ENCODE peak calls at places on chromosome 6, in eight cellular contexts. One of them, this sample, is unnamed.

GRCh38 chr6:98581725-98582124 is 252.6 kb upstream of the POU3F2 start:
- DNase-seq in Peyer's patch: no peak
- DNase-seq in sciatic nerve: no peak
- DNase-seq in dermis microvascular lymphatic vessel endothelial cell: no peak
- DNase-seq in stimulated activated effector memory CD8-positive, alpha-beta T cell treated with anti-CD3 and anti-CD28 coated beads, Interleukin-12 subunit alpha, Interleukin-12 subunit beta, amount 100 ng/mL, for 72 hours: no peak
- DNase-seq in right atrium auricular region: no peak
- DNase-seq in brain microvascular endothelial cell: no peak
- DNase-seq in pancreas: no peak
- DNase-seq in this sample: no peak

GRCh38 chr6:125670586-125670985 is 78.8 kb upstream of the HEY2 start:
- DNase-seq in dermis microvascular lymphatic vessel endothelial cell: no peak
- DNase-seq in sciatic nerve: no peak
- DNase-seq in stimulated activated effector memory CD8-positive, alpha-beta T cell treated with anti-CD3 and anti-CD28 coated beads, Interleukin-12 subunit alpha, Interleukin-12 subunit beta, amount 100 ng/mL, for 72 hours: no peak
- DNase-seq in pancreas: no peak
- DNase-seq in right atrium auricular region: no peak
- DNase-seq in Peyer's patch: no peak
- DNase-seq in brain microvascular endothelial cell: peak; percentile 18
- DNase-seq in this sample: no peak

GRCh38 chr6:75546401-75546800 is 52.8 kb upstream of the FILIP1 start:
- DNase-seq in right atrium auricular region: no peak
- DNase-seq in dermis microvascular lymphatic vessel endothelial cell: peak; percentile 30
- DNase-seq in brain microvascular endothelial cell: no peak
- DNase-seq in stimulated activated effector memory CD8-positive, alpha-beta T cell treated with anti-CD3 and anti-CD28 coated beads, Interleukin-12 subunit alpha, Interleukin-12 subunit beta, amount 100 ng/mL, for 72 hours: no peak
- DNase-seq in pancreas: no peak
- DNase-seq in sciatic nerve: no peak
- DNase-seq in Peyer's patch: no peak
- DNase-seq in this sample: no peak

GRCh38 chr6:15626160-15626559 is 36.7 kb downstream of the DTNBP1 start:
- DNase-seq in right atrium auricular region: no peak
- DNase-seq in sciatic nerve: no peak
- DNase-seq in stimulated activated effector memory CD8-positive, alpha-beta T cell treated with anti-CD3 and anti-CD28 coated beads, Interleukin-12 subunit alpha, Interleukin-12 subunit beta, amount 100 ng/mL, for 72 hours: no peak
- DNase-seq in dermis microvascular lymphatic vessel endothelial cell: no peak
- DNase-seq in pancreas: no peak
- DNase-seq in Peyer's patch: no peak
- DNase-seq in brain microvascular endothelial cell: no peak
- DNase-seq in this sample: no peak

GRCh38 chr6:11050735-11051134 is 6.6 kb upstream of the ELOVL2 start:
- DNase-seq in stimulated activated effector memory CD8-positive, alpha-beta T cell treated with anti-CD3 and anti-CD28 coated beads, Interleukin-12 subunit alpha, Interleukin-12 subunit beta, amount 100 ng/mL, for 72 hours: no peak
- DNase-seq in Peyer's patch: no peak
- DNase-seq in right atrium auricular region: no peak
- DNase-seq in dermis microvascular lymphatic vessel endothelial cell: peak; percentile 21
- DNase-seq in brain microvascular endothelial cell: peak; percentile 68
- DNase-seq in pancreas: no peak
- DNase-seq in sciatic nerve: no peak
- DNase-seq in this sample: no peak

GRCh38 chr6:14919038-14919437 is 326.8 kb upstream of the JARID2 start:
- DNase-seq in dermis microvascular lymphatic vessel endothelial cell: no peak
- DNase-seq in brain microvascular endothelial cell: no peak
- DNase-seq in sciatic nerve: no peak
- DNase-seq in right atrium auricular region: no peak
- DNase-seq in stimulated activated effector memory CD8-positive, alpha-beta T cell treated with anti-CD3 and anti-CD28 coated beads, Interleukin-12 subunit alpha, Interleukin-12 subunit beta, amount 100 ng/mL, for 72 hours: no peak
- DNase-seq in Peyer's patch: no peak
- DNase-seq in pancreas: no peak
- DNase-seq in this sample: no peak

GRCh38 chr6:15598273-15598778 is 64.5 kb downstream of the DTNBP1 start:
- DNase-seq in brain microvascular endothelial cell: no peak
- DNase-seq in right atrium auricular region: no peak
- DNase-seq in sciatic nerve: no peak
- DNase-seq in pancreas: no peak
- DNase-seq in dermis microvascular lymphatic vessel endothelial cell: no peak
- DNase-seq in Peyer's patch: no peak
- DNase-seq in stimulated activated effector memory CD8-positive, alpha-beta T cell treated with anti-CD3 and anti-CD28 coated beads, Interleukin-12 subunit alpha, Interleukin-12 subunit beta, amount 100 ng/mL, for 72 hours: no peak
- DNase-seq in this sample: no peak

GRCh38 chr6:121522265-121522664 is 86.8 kb downstream of the GJA1 start:
- DNase-seq in dermis microvascular lymphatic vessel endothelial cell: peak; percentile 99
- DNase-seq in brain microvascular endothelial cell: peak; percentile 98
- DNase-seq in pancreas: no peak
- DNase-seq in stimulated activated effector memory CD8-positive, alpha-beta T cell treated with anti-CD3 and anti-CD28 coated beads, Interleukin-12 subunit alpha, Interleukin-12 subunit beta, amount 100 ng/mL, for 72 hours: no peak
- DNase-seq in Peyer's patch: no peak
- DNase-seq in right atrium auricular region: no peak
- DNase-seq in sciatic nerve: no peak
- DNase-seq in this sample: no peak

GRCh38 chr6:113855500-113856010 is 1.6 kb upstream of the MARCKS start:
- DNase-seq in Peyer's patch: peak; percentile 31
- DNase-seq in stimulated activated effector memory CD8-positive, alpha-beta T cell treated with anti-CD3 and anti-CD28 coated beads, Interleukin-12 subunit alpha, Interleukin-12 subunit beta, amount 100 ng/mL, for 72 hours: no peak
- DNase-seq in sciatic nerve: peak; percentile 65
- DNase-seq in dermis microvascular lymphatic vessel endothelial cell: no peak
- DNase-seq in right atrium auricular region: no peak
- DNase-seq in pancreas: no peak
- DNase-seq in brain microvascular endothelial cell: no peak
- DNase-seq in this sample: peak; percentile 8

GRCh38 chr6:145863396-145863795 is 48.8 kb upstream of the FBXO30 start:
- DNase-seq in dermis microvascular lymphatic vessel endothelial cell: no peak
- DNase-seq in Peyer's patch: no peak
- DNase-seq in brain microvascular endothelial cell: no peak
- DNase-seq in pancreas: no peak
- DNase-seq in right atrium auricular region: no peak
- DNase-seq in sciatic nerve: no peak
- DNase-seq in stimulated activated effector memory CD8-positive, alpha-beta T cell treated with anti-CD3 and anti-CD28 coated beads, Interleukin-12 subunit alpha, Interleukin-12 subunit beta, amount 100 ng/mL, for 72 hours: no peak
- DNase-seq in this sample: no peak

GRCh38 chr6:149482542-149483261 is 2.1 kb downstream of the ZC3H12D start:
- DNase-seq in dermis microvascular lymphatic vessel endothelial cell: no peak
- DNase-seq in Peyer's patch: peak; percentile 62
- DNase-seq in stimulated activated effector memory CD8-positive, alpha-beta T cell treated with anti-CD3 and anti-CD28 coated beads, Interleukin-12 subunit alpha, Interleukin-12 subunit beta, amount 100 ng/mL, for 72 hours: no peak
- DNase-seq in sciatic nerve: no peak
- DNase-seq in brain microvascular endothelial cell: no peak
- DNase-seq in right atrium auricular region: no peak
- DNase-seq in pancreas: no peak
- DNase-seq in this sample: no peak

GRCh38 chr6:39844866-39845265 is 52.7 kb downstream of the DAAM2 start:
- DNase-seq in dermis microvascular lymphatic vessel endothelial cell: no peak
- DNase-seq in Peyer's patch: no peak
- DNase-seq in pancreas: no peak
- DNase-seq in stimulated activated effector memory CD8-positive, alpha-beta T cell treated with anti-CD3 and anti-CD28 coated beads, Interleukin-12 subunit alpha, Interleukin-12 subunit beta, amount 100 ng/mL, for 72 hours: no peak
- DNase-seq in sciatic nerve: no peak
- DNase-seq in right atrium auricular region: no peak
- DNase-seq in brain microvascular endothelial cell: no peak
- DNase-seq in this sample: no peak

GRCh38 chr6:96899019-96899418 is 1.3 kb upstream of the NDUFAF4 start:
- DNase-seq in right atrium auricular region: no peak
- DNase-seq in stimulated activated effector memory CD8-positive, alpha-beta T cell treated with anti-CD3 and anti-CD28 coated beads, Interleukin-12 subunit alpha, Interleukin-12 subunit beta, amount 100 ng/mL, for 72 hours: no peak
- DNase-seq in Peyer's patch: no peak
- DNase-seq in sciatic nerve: no peak
- DNase-seq in brain microvascular endothelial cell: peak; percentile 44
- DNase-seq in pancreas: no peak
- DNase-seq in dermis microvascular lymphatic vessel endothelial cell: peak; percentile 59
- DNase-seq in this sample: no peak

GRCh38 chr6:85449388-85449817 is 480 bp upstream of the NT5E start:
- DNase-seq in right atrium auricular region: no peak
- DNase-seq in sciatic nerve: no peak
- DNase-seq in pancreas: no peak
- DNase-seq in dermis microvascular lymphatic vessel endothelial cell: peak; percentile 37
- DNase-seq in brain microvascular endothelial cell: peak; percentile 85
- DNase-seq in stimulated activated effector memory CD8-positive, alpha-beta T cell treated with anti-CD3 and anti-CD28 coated beads, Interleukin-12 subunit alpha, Interleukin-12 subunit beta, amount 100 ng/mL, for 72 hours: no peak
- DNase-seq in Peyer's patch: peak; percentile 66
- DNase-seq in this sample: peak; percentile 35

GRCh38 chr6:12592634-12593033 is 123.9 kb upstream of the PHACTR1 start:
- DNase-seq in sciatic nerve: no peak
- DNase-seq in stimulated activated effector memory CD8-positive, alpha-beta T cell treated with anti-CD3 and anti-CD28 coated beads, Interleukin-12 subunit alpha, Interleukin-12 subunit beta, amount 100 ng/mL, for 72 hours: no peak
- DNase-seq in pancreas: no peak
- DNase-seq in right atrium auricular region: no peak
- DNase-seq in Peyer's patch: no peak
- DNase-seq in brain microvascular endothelial cell: no peak
- DNase-seq in dermis microvascular lymphatic vessel endothelial cell: peak; percentile 85
- DNase-seq in this sample: no peak

GRCh38 chr6:27825025-27825823 is 87.0 kb downstream of the OR2B2 start:
- DNase-seq in pancreas: no peak
- DNase-seq in brain microvascular endothelial cell: no peak
- DNase-seq in right atrium auricular region: no peak
- DNase-seq in sciatic nerve: no peak
- DNase-seq in dermis microvascular lymphatic vessel endothelial cell: peak; percentile 24
- DNase-seq in stimulated activated effector memory CD8-positive, alpha-beta T cell treated with anti-CD3 and anti-CD28 coated beads, Interleukin-12 subunit alpha, Interleukin-12 subunit beta, amount 100 ng/mL, for 72 hours: no peak
- DNase-seq in Peyer's patch: no peak
- DNase-seq in this sample: no peak

GRCh38 chr6:40779399-40779798 is 192.2 kb upstream of the LRFN2 start:
- DNase-seq in stimulated activated effector memory CD8-positive, alpha-beta T cell treated with anti-CD3 and anti-CD28 coated beads, Interleukin-12 subunit alpha, Interleukin-12 subunit beta, amount 100 ng/mL, for 72 hours: no peak
- DNase-seq in brain microvascular endothelial cell: peak; percentile 57
- DNase-seq in sciatic nerve: no peak
- DNase-seq in pancreas: no peak
- DNase-seq in Peyer's patch: no peak
- DNase-seq in dermis microvascular lymphatic vessel endothelial cell: peak; percentile 63
- DNase-seq in right atrium auricular region: no peak
- DNase-seq in this sample: no peak

GRCh38 chr6:18562726-18563125 is 175.6 kb downstream of the RNF144B start:
- DNase-seq in dermis microvascular lymphatic vessel endothelial cell: no peak
- DNase-seq in stimulated activated effector memory CD8-positive, alpha-beta T cell treated with anti-CD3 and anti-CD28 coated beads, Interleukin-12 subunit alpha, Interleukin-12 subunit beta, amount 100 ng/mL, for 72 hours: no peak
- DNase-seq in Peyer's patch: no peak
- DNase-seq in brain microvascular endothelial cell: no peak
- DNase-seq in sciatic nerve: no peak
- DNase-seq in right atrium auricular region: no peak
- DNase-seq in pancreas: no peak
- DNase-seq in this sample: no peak

GRCh38 chr6:19472168-19472567 is 365.0 kb upstream of the ID4 start:
- DNase-seq in stimulated activated effector memory CD8-positive, alpha-beta T cell treated with anti-CD3 and anti-CD28 coated beads, Interleukin-12 subunit alpha, Interleukin-12 subunit beta, amount 100 ng/mL, for 72 hours: no peak
- DNase-seq in sciatic nerve: no peak
- DNase-seq in dermis microvascular lymphatic vessel endothelial cell: no peak
- DNase-seq in Peyer's patch: no peak
- DNase-seq in right atrium auricular region: no peak
- DNase-seq in brain microvascular endothelial cell: peak; percentile 99
- DNase-seq in pancreas: no peak
- DNase-seq in this sample: no peak

GRCh38 chr6:8082954-8083858 is 19.0 kb upstream of the BLOC1S5 start:
- DNase-seq in stimulated activated effector memory CD8-positive, alpha-beta T cell treated with anti-CD3 and anti-CD28 coated beads, Interleukin-12 subunit alpha, Interleukin-12 subunit beta, amount 100 ng/mL, for 72 hours: no peak
- DNase-seq in Peyer's patch: no peak
- DNase-seq in dermis microvascular lymphatic vessel endothelial cell: peak; percentile 91
- DNase-seq in pancreas: peak; percentile 50
- DNase-seq in right atrium auricular region: no peak
- DNase-seq in sciatic nerve: no peak
- DNase-seq in brain microvascular endothelial cell: peak; percentile 68
- DNase-seq in this sample: no peak

GRCh38 chr6:10528170-10528981 is 7.2 kb downstream of the GCNT2 start:
- DNase-seq in brain microvascular endothelial cell: peak; percentile 74
- DNase-seq in right atrium auricular region: no peak
- DNase-seq in stimulated activated effector memory CD8-positive, alpha-beta T cell treated with anti-CD3 and anti-CD28 coated beads, Interleukin-12 subunit alpha, Interleukin-12 subunit beta, amount 100 ng/mL, for 72 hours: no peak
- DNase-seq in dermis microvascular lymphatic vessel endothelial cell: peak; percentile 90
- DNase-seq in Peyer's patch: peak; percentile 28
- DNase-seq in sciatic nerve: no peak
- DNase-seq in pancreas: peak; percentile 49
- DNase-seq in this sample: no peak

GRCh38 chr6:37221585-37222124 is 35.9 kb upstream of the TBC1D22B start:
- DNase-seq in brain microvascular endothelial cell: no peak
- DNase-seq in pancreas: no peak
- DNase-seq in sciatic nerve: no peak
- DNase-seq in right atrium auricular region: peak; percentile 55
- DNase-seq in stimulated activated effector memory CD8-positive, alpha-beta T cell treated with anti-CD3 and anti-CD28 coated beads, Interleukin-12 subunit alpha, Interleukin-12 subunit beta, amount 100 ng/mL, for 72 hours: no peak
- DNase-seq in dermis microvascular lymphatic vessel endothelial cell: no peak
- DNase-seq in Peyer's patch: no peak
- DNase-seq in this sample: no peak

GRCh38 chr6:169965239-169965638 is 213.8 kb downstream of the ERMARD start:
- DNase-seq in brain microvascular endothelial cell: no peak
- DNase-seq in pancreas: no peak
- DNase-seq in sciatic nerve: no peak
- DNase-seq in right atrium auricular region: peak; percentile 11
- DNase-seq in dermis microvascular lymphatic vessel endothelial cell: no peak
- DNase-seq in Peyer's patch: no peak
- DNase-seq in stimulated activated effector memory CD8-positive, alpha-beta T cell treated with anti-CD3 and anti-CD28 coated beads, Interleukin-12 subunit alpha, Interleukin-12 subunit beta, amount 100 ng/mL, for 72 hours: no peak
- DNase-seq in this sample: no peak

GRCh38 chr6:149220882-149221773 is 96.4 kb upstream of the TAB2 start:
- DNase-seq in right atrium auricular region: no peak
- DNase-seq in sciatic nerve: no peak
- DNase-seq in brain microvascular endothelial cell: no peak
- DNase-seq in stimulated activated effector memory CD8-positive, alpha-beta T cell treated with anti-CD3 and anti-CD28 coated beads, Interleukin-12 subunit alpha, Interleukin-12 subunit beta, amount 100 ng/mL, for 72 hours: no peak
- DNase-seq in pancreas: no peak
- DNase-seq in Peyer's patch: no peak
- DNase-seq in dermis microvascular lymphatic vessel endothelial cell: no peak
- DNase-seq in this sample: no peak

GRCh38 chr6:39375405-39375804 is 52.9 kb upstream of the KCNK16 start:
- DNase-seq in sciatic nerve: no peak
- DNase-seq in right atrium auricular region: no peak
- DNase-seq in Peyer's patch: no peak
- DNase-seq in dermis microvascular lymphatic vessel endothelial cell: no peak
- DNase-seq in pancreas: no peak
- DNase-seq in brain microvascular endothelial cell: no peak
- DNase-seq in stimulated activated effector memory CD8-positive, alpha-beta T cell treated with anti-CD3 and anti-CD28 coated beads, Interleukin-12 subunit alpha, Interleukin-12 subunit beta, amount 100 ng/mL, for 72 hours: no peak
- DNase-seq in this sample: no peak

GRCh38 chr6:16236648-16237199 is 1.7 kb upstream of the GMPR start:
- DNase-seq in dermis microvascular lymphatic vessel endothelial cell: peak; percentile 74
- DNase-seq in Peyer's patch: peak; percentile 43
- DNase-seq in brain microvascular endothelial cell: peak; percentile 51
- DNase-seq in right atrium auricular region: no peak
- DNase-seq in stimulated activated effector memory CD8-positive, alpha-beta T cell treated with anti-CD3 and anti-CD28 coated beads, Interleukin-12 subunit alpha, Interleukin-12 subunit beta, amount 100 ng/mL, for 72 hours: no peak
- DNase-seq in sciatic nerve: no peak
- DNase-seq in pancreas: peak; percentile 63
- DNase-seq in this sample: no peak

GRCh38 chr6:133730881-133731280 is 158.0 kb upstream of the TCF21 start:
- DNase-seq in dermis microvascular lymphatic vessel endothelial cell: no peak
- DNase-seq in stimulated activated effector memory CD8-positive, alpha-beta T cell treated with anti-CD3 and anti-CD28 coated beads, Interleukin-12 subunit alpha, Interleukin-12 subunit beta, amount 100 ng/mL, for 72 hours: no peak
- DNase-seq in right atrium auricular region: no peak
- DNase-seq in Peyer's patch: no peak
- DNase-seq in sciatic nerve: no peak
- DNase-seq in pancreas: no peak
- DNase-seq in brain microvascular endothelial cell: no peak
- DNase-seq in this sample: no peak

GRCh38 chr6:77151241-77151640 is 312.1 kb downstream of the HTR1B start:
- DNase-seq in dermis microvascular lymphatic vessel endothelial cell: no peak
- DNase-seq in brain microvascular endothelial cell: no peak
- DNase-seq in stimulated activated effector memory CD8-positive, alpha-beta T cell treated with anti-CD3 and anti-CD28 coated beads, Interleukin-12 subunit alpha, Interleukin-12 subunit beta, amount 100 ng/mL, for 72 hours: no peak
- DNase-seq in Peyer's patch: no peak
- DNase-seq in right atrium auricular region: no peak
- DNase-seq in sciatic nerve: no peak
- DNase-seq in pancreas: no peak
- DNase-seq in this sample: no peak